ENCODE peak calls at places on chromosome 7, in four cellular contexts. One of them, this sample, is unnamed.

GRCh38 chr7:124840435-124840834 is 74.8 kb upstream of the GPR37 start:
- DNase-seq in tibial nerve: no peak
- DNase-seq in hepatocyte: peak; percentile 6
- DNase-seq in AG09309: no peak
- DNase-seq in this sample: no peak

GRCh38 chr7:114760477-114760876 is 161.4 kb upstream of the MDFIC start:
- DNase-seq in tibial nerve: no peak
- DNase-seq in AG09309: no peak
- DNase-seq in hepatocyte: no peak
- DNase-seq in this sample: no peak

GRCh38 chr7:1394371-1394770 is 64.9 kb downstream of the MICALL2 start:
- DNase-seq in AG09309: no peak
- DNase-seq in hepatocyte: no peak
- DNase-seq in tibial nerve: no peak
- DNase-seq in this sample: no peak

GRCh38 chr7:81676813-81677212 is 93.0 kb downstream of the HGF start:
- DNase-seq in tibial nerve: no peak
- DNase-seq in AG09309: no peak
- DNase-seq in hepatocyte: no peak
- DNase-seq in this sample: peak; percentile 30

GRCh38 chr7:146892151-146892550 is 775.5 kb downstream of the CNTNAP2 start:
- DNase-seq in tibial nerve: no peak
- DNase-seq in AG09309: no peak
- DNase-seq in hepatocyte: no peak
- DNase-seq in this sample: no peak

GRCh38 chr7:151367304-151367703 is 25.7 kb downstream of the NUB1 start:
- DNase-seq in tibial nerve: no peak
- DNase-seq in AG09309: no peak
- DNase-seq in hepatocyte: no peak
- DNase-seq in this sample: no peak

GRCh38 chr7:1028044-1028770 is 16.1 kb upstream of the GPR146 start:
- DNase-seq in tibial nerve: peak; percentile 85
- DNase-seq in hepatocyte: peak; percentile 97
- DNase-seq in AG09309: peak; percentile 43
- DNase-seq in this sample: peak; percentile 94

GRCh38 chr7:112416127-112416526 is 34.1 kb upstream of the IFRD1 start:
- DNase-seq in hepatocyte: no peak
- DNase-seq in tibial nerve: no peak
- DNase-seq in AG09309: no peak
- DNase-seq in this sample: peak; percentile 41

GRCh38 chr7:69803699-69804516 is 205.6 kb downstream of the AUTS2 start:
- DNase-seq in AG09309: no peak
- DNase-seq in tibial nerve: no peak
- DNase-seq in hepatocyte: no peak
- DNase-seq in this sample: no peak

GRCh38 chr7:130021105-130021834 is 29.9 kb downstream of the ZC3HC1 start:
- DNase-seq in hepatocyte: no peak
- DNase-seq in tibial nerve: no peak
- DNase-seq in AG09309: no peak
- DNase-seq in this sample: no peak

GRCh38 chr7:141649137-141649864 is 52.7 kb downstream of the DENND11 start:
- DNase-seq in AG09309: no peak
- DNase-seq in hepatocyte: no peak
- DNase-seq in tibial nerve: no peak
- DNase-seq in this sample: no peak

GRCh38 chr7:89887489-89887888 is 266.8 kb upstream of the STEAP1 start:
- DNase-seq in AG09309: no peak
- DNase-seq in tibial nerve: no peak
- DNase-seq in hepatocyte: peak; percentile 26
- DNase-seq in this sample: no peak

GRCh38 chr7:134957005-134957404 is 29.3 kb upstream of the AGBL3 start:
- DNase-seq in hepatocyte: no peak
- DNase-seq in tibial nerve: no peak
- DNase-seq in AG09309: no peak
- DNase-seq in this sample: no peak

GRCh38 chr7:33130184-33130583 is 820 bp downstream of the BBS9 start:
- DNase-seq in tibial nerve: no peak
- DNase-seq in hepatocyte: no peak
- DNase-seq in AG09309: no peak
- DNase-seq in this sample: no peak

GRCh38 chr7:91169819-91170218 is 94.4 kb upstream of the FZD1 start:
- DNase-seq in AG09309: no peak
- DNase-seq in tibial nerve: no peak
- DNase-seq in hepatocyte: no peak
- DNase-seq in this sample: no peak

DNA sequence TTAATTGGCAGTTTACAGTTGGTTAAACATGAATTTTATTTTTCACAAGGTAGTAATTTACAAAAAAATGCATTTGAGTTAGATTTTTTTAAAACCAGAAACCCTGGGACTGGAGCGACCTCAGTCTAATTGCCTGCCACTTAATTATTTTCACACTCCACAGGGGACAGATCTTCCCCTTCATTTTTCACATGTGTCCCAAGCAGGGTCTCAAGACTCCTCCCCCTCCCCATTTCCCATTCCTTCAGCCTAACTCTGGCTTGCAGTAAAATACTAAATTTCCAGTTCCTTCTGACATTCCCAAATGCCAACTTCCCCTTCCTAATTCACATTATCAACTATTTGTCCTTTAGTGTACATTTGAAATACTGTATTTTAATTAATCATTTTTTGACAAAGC is 948 bp downstream of the ZNF138 start:
- DNase-seq in AG09309: no peak
- DNase-seq in hepatocyte: no peak
- DNase-seq in tibial nerve: no peak
- DNase-seq in this sample: no peak
- H3K4me3 ChIP-seq in AG09309: peak overlapping the region; percentile 65
- H3K4me3 ChIP-seq in hepatocyte: peak overlapping the region; percentile 28
- H3K4me3 ChIP-seq in tibial nerve: peak overlapping the region; percentile 68
- H3K4me3 ChIP-seq in this sample: peak overlapping the region; percentile 79

DNA sequence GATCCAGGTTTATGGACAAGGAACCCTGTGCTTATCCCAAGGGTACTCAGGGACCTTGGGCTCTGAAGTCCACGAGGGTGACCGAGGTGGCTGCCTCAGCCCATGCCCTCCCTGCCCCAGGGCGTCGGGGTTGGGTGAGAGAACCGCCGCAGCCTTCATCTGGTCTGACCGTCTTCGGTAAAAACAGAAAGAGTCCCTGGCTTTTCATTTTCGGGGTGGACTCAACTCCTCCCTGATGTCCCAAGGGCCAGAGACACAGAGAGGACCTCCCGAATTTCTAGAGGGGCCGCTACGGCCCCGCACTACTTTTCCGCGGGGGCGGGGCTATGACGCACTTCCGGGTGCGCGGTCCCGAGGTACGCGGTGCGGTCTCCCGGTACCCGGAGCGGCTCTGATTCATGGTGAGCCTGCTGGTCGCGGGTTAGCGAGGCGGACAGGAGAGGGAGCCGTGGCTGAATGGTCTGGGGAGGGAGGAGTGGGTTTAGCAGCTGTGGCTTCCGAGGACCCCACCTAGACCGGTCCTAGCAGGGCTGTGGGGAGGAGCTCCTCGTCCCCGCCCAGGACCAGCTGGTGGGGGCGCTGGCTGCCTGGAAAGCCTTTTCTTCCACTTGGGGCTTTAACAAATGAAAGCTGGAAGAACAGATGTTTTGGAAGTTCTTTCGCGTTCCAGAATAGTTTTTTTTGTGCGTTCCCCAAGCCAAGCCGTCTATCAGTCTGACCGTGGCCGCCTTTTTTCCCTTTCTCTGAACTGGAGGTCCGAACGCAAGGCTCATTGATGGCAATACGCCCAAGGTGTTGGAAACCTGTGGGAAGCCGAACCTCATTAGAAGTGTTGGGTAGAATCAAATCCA is at the start of gene ZSCAN21:
- DNase-seq in hepatocyte: peak; percentile 92
- DNase-seq in AG09309: peak; percentile 27
- DNase-seq in tibial nerve: peak; percentile 79
- DNase-seq in this sample: peak; percentile 91
- TF ChIP-seq CTCF in hepatocyte: peak; percentile 27
- TF ChIP-seq CTCF in AG09309: peak; percentile 21
- TF ChIP-seq CTCF in tibial nerve: peak; percentile 16
- TF ChIP-seq CTCF in this sample: peak; percentile 23

GRCh38 chr7:128862571-128863432 is at the start of gene ATP6V1F:
- DNase-seq in tibial nerve: peak; percentile 96
- DNase-seq in hepatocyte: peak; percentile 98
- DNase-seq in AG09309: peak; percentile 85
- DNase-seq in this sample: peak; percentile 99
- H3K4me3 ChIP-seq in tibial nerve: peak within 1 kb of the TSS; percentile 74
- H3K4me3 ChIP-seq in hepatocyte: peak within 1 kb of the TSS; percentile 52
- H3K4me3 ChIP-seq in AG09309: peak within 1 kb of the TSS; percentile 98
- H3K4me3 ChIP-seq in this sample: peak within 1 kb of the TSS; percentile 91

DNA sequence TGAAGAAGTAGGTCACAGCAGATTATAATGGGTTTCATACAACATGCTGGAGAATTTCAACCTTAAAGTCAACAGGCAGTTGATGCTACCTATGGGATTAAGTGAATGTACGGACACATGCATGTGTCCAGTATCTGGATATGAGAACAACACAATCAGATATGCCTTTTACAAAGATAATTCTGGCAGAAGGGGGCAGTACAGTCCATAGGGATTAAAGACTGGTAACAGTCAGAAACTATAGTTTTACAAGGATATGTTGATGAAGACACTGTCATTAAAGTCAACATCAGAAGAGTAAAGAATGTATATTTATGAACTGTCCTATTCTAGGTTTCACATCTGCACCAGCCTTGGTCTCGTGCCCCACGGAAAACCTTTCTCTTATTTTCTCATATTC is 41.5 kb downstream of the ANKMY2 start:
- DNase-seq in AG09309: no peak
- DNase-seq in tibial nerve: no peak
- DNase-seq in hepatocyte: no peak
- DNase-seq in this sample: peak; percentile 39
- TF ChIP-seq CTCF in AG09309: peak; percentile 31
- TF ChIP-seq CTCF in tibial nerve: no peak
- TF ChIP-seq CTCF in hepatocyte: no peak
- TF ChIP-seq CTCF in this sample: no peak

DNA sequence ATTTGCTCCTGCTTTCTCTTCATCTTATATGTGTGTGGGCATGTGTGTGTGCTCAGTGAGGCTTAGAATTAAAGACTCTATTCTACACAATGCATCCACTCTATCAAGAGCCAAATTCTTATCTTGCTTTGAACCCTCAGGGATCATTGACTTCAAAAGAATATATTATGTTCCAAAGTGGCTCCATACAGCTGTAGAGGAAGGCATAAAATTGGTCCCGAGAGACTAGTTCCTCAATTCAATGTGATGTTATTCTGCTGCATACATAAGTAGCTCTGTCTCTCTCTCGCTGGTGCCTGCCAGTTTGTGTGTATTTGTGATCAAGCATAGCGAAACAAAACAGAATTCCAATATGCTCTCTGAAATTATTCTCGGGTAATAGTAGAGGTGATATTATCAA is 997.9 kb upstream of the POT1 start:
- DNase-seq in tibial nerve: no peak
- DNase-seq in hepatocyte: no peak
- DNase-seq in AG09309: no peak
- DNase-seq in this sample: peak; percentile 16
- H3K4me3 ChIP-seq in tibial nerve: no peak overlapping the region
- H3K4me3 ChIP-seq in hepatocyte: no peak overlapping the region
- H3K4me3 ChIP-seq in AG09309: no peak overlapping the region
- H3K4me3 ChIP-seq in this sample: no peak overlapping the region

GRCh38 chr7:28411876-28412662 is at the start of gene CREB5:
- DNase-seq in hepatocyte: peak; percentile 42
- DNase-seq in AG09309: no peak
- DNase-seq in tibial nerve: no peak
- DNase-seq in this sample: no peak
- TF ChIP-seq CTCF in hepatocyte: peak; percentile 48
- TF ChIP-seq CTCF in AG09309: no peak
- TF ChIP-seq CTCF in tibial nerve: no peak
- TF ChIP-seq CTCF in this sample: peak; percentile 11

GRCh38 chr7:102942181-102942882 is 29.5 kb downstream of the LRRC17 start:
- DNase-seq in tibial nerve: no peak
- DNase-seq in AG09309: no peak
- DNase-seq in hepatocyte: no peak
- DNase-seq in this sample: no peak
- H3K4me3 ChIP-seq in tibial nerve: no peak overlapping the region
- H3K4me3 ChIP-seq in AG09309: no peak overlapping the region
- H3K4me3 ChIP-seq in hepatocyte: no peak overlapping the region
- H3K4me3 ChIP-seq in this sample: no peak overlapping the region

GRCh38 chr7:158959021-158959717 is 102.8 kb downstream of the DYNC2I1 start:
- DNase-seq in AG09309: no peak
- DNase-seq in hepatocyte: no peak
- DNase-seq in tibial nerve: no peak
- DNase-seq in this sample: no peak
- TF ChIP-seq CTCF in AG09309: no peak
- TF ChIP-seq CTCF in hepatocyte: no peak
- TF ChIP-seq CTCF in tibial nerve: no peak
- TF ChIP-seq CTCF in this sample: no peak

GRCh38 chr7:42065942-42066341 is 171.1 kb downstream of the GLI3 start:
- DNase-seq in AG09309: no peak
- DNase-seq in tibial nerve: no peak
- DNase-seq in hepatocyte: no peak
- DNase-seq in this sample: no peak
- H3K4me3 ChIP-seq in AG09309: no peak overlapping the region
- H3K4me3 ChIP-seq in tibial nerve: no peak overlapping the region
- H3K4me3 ChIP-seq in hepatocyte: no peak overlapping the region
- H3K4me3 ChIP-seq in this sample: no peak overlapping the region

GRCh38 chr7:85191383-85191782 is 4.5 kb upstream of the SEMA3D start:
- DNase-seq in AG09309: no peak
- DNase-seq in tibial nerve: no peak
- DNase-seq in hepatocyte: peak; percentile 16
- DNase-seq in this sample: peak; percentile 11
- TF ChIP-seq CTCF in AG09309: peak; percentile 47
- TF ChIP-seq CTCF in tibial nerve: no peak
- TF ChIP-seq CTCF in hepatocyte: peak; percentile 49
- TF ChIP-seq CTCF in this sample: no peak

This sample was measured in NB4.